ENCODE peak calls at places on chromosomes 4 and X, in five cellular contexts. K is anterior cingulate cortex; V is stimulated activated CD4-positive, alpha-beta T cell treated with anti-CD3 and anti-CD28 coated beads, Interleukin-12 subunit alpha, Interleukin-12 subunit beta, amount 100 ng/mL, for 4 hours; S is RWPE1; G is right atrium auricular region. W is an unnamed sample.

GRCh38 chrX:116413273-116413672 is 23.1 kb upstream of the SLC6A14 start:
- DNase-seq in K (no peak), V (no peak), S (peak), G (no peak), W (no peak)

GRCh38 chr4:476501-476900 is 22.5 kb downstream of the ZNF721 start:
- DNase-seq in K (no peak), V (no peak), S (no peak), G (no peak), W (no peak)

GRCh38 chr4:8240211-8241041 is 29.1 kb upstream of the HTRA3 start:
- DNase-seq in K (no peak), V (no peak), S (no peak), G (no peak), W (no peak)

GRCh38 chr4:174753031-174753430 is 76.0 kb downstream of the GLRA3 start:
- DNase-seq in K (no peak), V (no peak), S (no peak), G (no peak), W (no peak)

GRCh38 chrX:75230296-75230695 is 43.6 kb upstream of the UPRT start:
- DNase-seq in K (no peak), V (no peak), S (no peak), G (no peak), W (no peak)

GRCh38 chr4:118811008-118811764 is 24.7 kb downstream of the SEC24D start:
- DNase-seq in K (no peak), V (no peak), S (no peak), G (no peak), W (no peak)

GRCh38 chr4:10664408-10664807 is 20.2 kb downstream of the CLNK start:
- DNase-seq in K (no peak), V (no peak), S (peak), G (peak), W (no peak)

GRCh38 chr4:72365016-72365415 is 204.0 kb downstream of the ADAMTS3 start:
- DNase-seq in K (no peak), V (no peak), S (no peak), G (no peak), W (no peak)

GRCh38 chr4:156756118-156756517 is 215.5 kb downstream of the PDGFC start:
- DNase-seq in K (no peak), V (no peak), S (no peak), G (no peak), W (no peak)

GRCh38 chr4:143700060-143700419 is 435 bp downstream of the FREM3 start:
- DNase-seq in K (no peak), V (no peak), S (no peak), G (no peak), W (no peak)

GRCh38 chr4:141248029-141248428 is 27.3 kb downstream of the ZNF330 start:
- DNase-seq in K (no peak), V (no peak), S (no peak), G (no peak), W (no peak)

GRCh38 chrX:136574548-136574947 is 42.5 kb downstream of the VGLL1 start:
- DNase-seq in K (no peak), V (no peak), S (no peak), G (no peak), W (no peak)

GRCh38 chr4:140170299-140170698 is 16.3 kb upstream of the MAML3 start:
- DNase-seq in K (no peak), V (no peak), S (no peak), G (no peak), W (no peak)

GRCh38 chr4:83771113-83771705 is 235.3 kb downstream of the GPAT3 start:
- DNase-seq in K (no peak), V (no peak), S (peak), G (no peak), W (no peak)